ENCODE peak calls at places on chromosome 22, in ten cellular contexts. J, I, V, K, T, R, C, S, Y and E are unnamed samples.
A peak's percentile ranks its signal among the peaks of the same experiment; 100 is the strongest.

GRCh38 chr22:47612136-47612910 is 849.9 kb downstream of the TBC1D22A start:
- DNase-seq in C (no peak), T (no peak), I (peak; percentile 13), J (no peak), S (peak; percentile 27), Y (no peak), R (no peak), V (no peak), K (no peak), E (no peak)

GRCh38 chr22:24190159-24190540 is 8.9 kb downstream of the SUSD2 start:
- DNase-seq in Y (no peak), K (no peak), I (no peak), V (no peak), R (no peak), J (no peak), T (no peak), S (no peak), C (no peak), E (no peak)

GRCh38 chr22:45271667-45272188 is 13.0 kb upstream of the UPK3A start:
- DNase-seq in J (no peak), I (peak; percentile 85), S (no peak), Y (no peak), K (no peak), V (peak; percentile 42), T (peak; percentile 63), C (no peak), R (no peak), E (no peak)

GRCh38 chr22:26606611-26607010 is 11.2 kb downstream of the CRYBB1 start:
- DNase-seq in I (no peak), J (no peak), C (no peak), T (no peak), K (no peak), R (peak; percentile 47), V (no peak), S (peak; percentile 35), Y (no peak), E (no peak)

GRCh38 chr22:28181332-28181731 is 262.3 kb upstream of the PITPNB start:
- DNase-seq in Y (no peak), T (no peak), V (no peak), I (no peak), K (no peak), J (peak; percentile 44), S (no peak), R (peak; percentile 54), C (no peak), E (peak; percentile 13)

GRCh38 chr22:30893434-30894370 is 74.9 kb downstream of the MORC2 start:
- DNase-seq in I (no peak), K (no peak), S (no peak), C (no peak), J (no peak), V (no peak), T (no peak), R (no peak), Y (peak; percentile 13), E (no peak)

GRCh38 chr22:38872831-38873248 is 824 bp upstream of the CBX6 start:
- DNase-seq in I (peak; percentile 73), K (peak; percentile 68), V (peak; percentile 83), J (peak; percentile 51), C (no peak), T (peak; percentile 75), R (peak; percentile 48), S (peak; percentile 48), Y (peak; percentile 17), E (peak; percentile 36)

GRCh38 chr22:42615092-42615859 is 593 bp upstream of the POLDIP3 start:
- DNase-seq in C (peak; percentile 97), I (peak; percentile 92), R (peak; percentile 99), T (peak; percentile 77), V (peak; percentile 91), J (peak; percentile 100), K (peak; percentile 90), Y (peak; percentile 95), S (peak; percentile 58), E (peak; percentile 77)

GRCh38 chr22:42286205-42286604 is 15.8 kb upstream of the TCF20 start:
- DNase-seq in C (no peak), V (no peak), Y (peak; percentile 75), K (no peak), I (no peak), R (no peak), S (no peak), T (no peak), J (no peak), E (no peak)

GRCh38 chr22:42367980-42368378 is 64.2 kb downstream of the NFAM1 start:
- DNase-seq in I (no peak), J (no peak), C (no peak), S (no peak), T (no peak), R (no peak), V (peak; percentile 34), K (no peak), Y (no peak), E (no peak)

GRCh38 chr22:34804588-34804987 is 261.4 kb upstream of the ISX start:
- DNase-seq in K (no peak), R (no peak), T (no peak), Y (no peak), J (peak; percentile 81), S (no peak), I (no peak), V (no peak), C (no peak), E (no peak)

GRCh38 chr22:44329179-44329796 is 16.5 kb upstream of the SHISAL1 start:
- DNase-seq in T (no peak), C (no peak), K (no peak), V (no peak), I (no peak), Y (peak; percentile 32), R (peak; percentile 13), S (no peak), J (no peak), E (no peak)

GRCh38 chr22:17712441-17712840 is 61.8 kb downstream of the BID start:
- DNase-seq in J (no peak), V (no peak), T (no peak), R (peak; percentile 49), I (no peak), Y (no peak), S (peak; percentile 37), C (no peak), K (no peak), E (no peak)

GRCh38 chr22:20395181-20395896 is 1.4 kb downstream of the ZNF74 start:
- DNase-seq in Y (no peak), S (peak; percentile 32), K (no peak), V (no peak), R (no peak), T (no peak), J (no peak), C (no peak), I (no peak), E (no peak)
- H3K4me3 ChIP-seq in Y (no peak overlapping the region), S (peak overlapping the region; percentile 52), K (peak overlapping the region; percentile 84), V (no peak overlapping the region), R (no peak overlapping the region), T (no peak overlapping the region), J (no peak overlapping the region), C (no peak overlapping the region), I (no peak overlapping the region), E (no peak overlapping the region)

GRCh38 chr22:19719055-19719482 is 4.3 kb upstream of the GP1BB start:
- DNase-seq in K (no peak), R (no peak), V (no peak), I (peak; percentile 63), S (peak; percentile 94), T (peak; percentile 54), C (no peak), Y (no peak), J (no peak), E (no peak)
- H3K4me3 ChIP-seq in K (peak overlapping the region; percentile 68), R (peak overlapping the region; percentile 63), V (peak overlapping the region; percentile 57), I (peak overlapping the region; percentile 61), S (peak overlapping the region; percentile 51), T (peak overlapping the region; percentile 63), C (no peak overlapping the region), Y (no peak overlapping the region), J (no peak overlapping the region), E (peak overlapping the region; percentile 50)

GRCh38 chr22:46499798-46500174 is 37.6 kb downstream of the CELSR1 start:
- DNase-seq in J (peak; percentile 30), C (no peak), Y (no peak), T (no peak), R (no peak), K (no peak), S (no peak), V (no peak), I (no peak), E (no peak)
- H3K4me3 ChIP-seq in J (no peak overlapping the region), C (no peak overlapping the region), Y (no peak overlapping the region), T (no peak overlapping the region), R (no peak overlapping the region), K (no peak overlapping the region), S (no peak overlapping the region), V (no peak overlapping the region), I (no peak overlapping the region), E (no peak overlapping the region)

GRCh38 chr22:50530280-50530856 is 556 bp upstream of the TYMP start:
- DNase-seq in T (peak; percentile 88), I (peak; percentile 89), Y (no peak), J (no peak), V (peak; percentile 71), K (peak; percentile 84), S (no peak), C (no peak), R (peak; percentile 85), E (peak; percentile 72)

GRCh38 chr22:50530857-50531545 is 1.2 kb upstream of the TYMP start:
- DNase-seq in Y (peak; percentile 92), V (peak; percentile 71), S (no peak), I (peak; percentile 91), C (no peak), R (peak; percentile 90), J (peak; percentile 87), T (peak; percentile 89), K (peak; percentile 85), E (peak; percentile 84)

GRCh38 chr22:50531546-50532352 is 1.9 kb upstream of the TYMP start:
- DNase-seq in T (peak; percentile 87), K (peak; percentile 90), V (peak; percentile 68), I (peak; percentile 87), J (peak; percentile 56), Y (peak; percentile 86), R (peak; percentile 73), C (no peak), S (no peak), E (peak; percentile 74)

GRCh38 chr22:50532824-50533344 is 3.1 kb upstream of the TYMP start:
- DNase-seq in Y (no peak), K (no peak), J (no peak), I (no peak), T (no peak), C (no peak), R (no peak), V (no peak), S (no peak), E (no peak)

GRCh38 chr22:50532353-50532700 is 2.5 kb upstream of the TYMP start:
- DNase-seq in C (no peak), V (no peak), J (no peak), S (no peak), I (peak; percentile 68), K (no peak), R (no peak), T (peak; percentile 61), Y (no peak), E (no peak)
- H3K4me3 ChIP-seq in C (peak overlapping the region; percentile 56), V (no peak overlapping the region), J (no peak overlapping the region), S (no peak overlapping the region), I (peak overlapping the region; percentile 70), K (peak overlapping the region; percentile 68), R (peak overlapping the region; percentile 62), T (peak overlapping the region; percentile 72), Y (no peak overlapping the region), E (peak overlapping the region; percentile 43)